ENCODE peak calls at places on chromosome 9, in seven cellular contexts. C, V, P, W, Z, G and S are unnamed samples.

GRCh38 chr9:3074247-3074646 is 230.4 kb upstream of the PUM3 start:
- DNase-seq in C (no peak), V (no peak), P (peak; percentile 1), W (no peak), Z (no peak), G (no peak), S (no peak)

GRCh38 chr9:82152181-82152580 is 163.6 kb downstream of the SPATA31D1 start:
- DNase-seq in C (no peak), V (no peak), P (no peak), W (peak; percentile 84), Z (no peak), G (no peak), S (no peak)

GRCh38 chr9:18610956-18611355 is 137.0 kb downstream of the ADAMTSL1 start:
- DNase-seq in C (peak; percentile 43), V (no peak), P (no peak), W (peak; percentile 26), Z (no peak), G (no peak), S (no peak)

GRCh38 chr9:125240649-125240999 is 519 bp downstream of the HSPA5 start:
- DNase-seq in C (peak; percentile 45), V (peak; percentile 19), P (no peak), W (no peak), Z (no peak), G (no peak), S (peak; percentile 26)

GRCh38 chr9:17839744-17840143 is 260.9 kb downstream of the SH3GL2 start:
- DNase-seq in C (no peak), V (no peak), P (no peak), W (no peak), Z (no peak), G (no peak), S (no peak)

GRCh38 chr9:104586496-104587180 is 12.6 kb downstream of the OR13C5 start:
- DNase-seq in C (no peak), V (no peak), P (no peak), W (no peak), Z (no peak), G (no peak), S (no peak)

GRCh38 chr9:37732952-37733351 is 20.7 kb upstream of the TRMT10B start:
- DNase-seq in C (no peak), V (no peak), P (no peak), W (no peak), Z (no peak), G (no peak), S (no peak)

GRCh38 chr9:82720515-82720914 is 342.4 kb downstream of the RASEF start:
- DNase-seq in C (no peak), V (no peak), P (no peak), W (no peak), Z (no peak), G (no peak), S (no peak)

GRCh38 chr9:91192785-91193657 is 168.7 kb downstream of the AUH start:
- DNase-seq in C (peak; percentile 68), V (peak; percentile 75), P (peak; percentile 96), W (peak; percentile 100), Z (peak; percentile 25), G (peak; percentile 88), S (no peak)

GRCh38 chr9:108057421-108058136 is 568.0 kb upstream of the KLF4 start:
- DNase-seq in C (peak; percentile 42), V (no peak), P (peak; percentile 71), W (peak; percentile 98), Z (no peak), G (no peak), S (no peak)

GRCh38 chr9:29214162-29214520 is 1640.9 kb upstream of the C9orf72 start:
- DNase-seq in C (no peak), V (no peak), P (no peak), W (no peak), Z (no peak), G (no peak), S (no peak)

GRCh38 chr9:1453636-1454035 is 403.5 kb downstream of the DMRT2 start:
- DNase-seq in C (no peak), V (no peak), P (no peak), W (no peak), Z (no peak), G (no peak), S (no peak)

GRCh38 chr9:129398101-129398795 is 220.2 kb upstream of the IER5L start:
- DNase-seq in C (no peak), V (no peak), P (no peak), W (no peak), Z (no peak), G (peak; percentile 39), S (no peak)

GRCh38 chr9:95876595-95876994 is 1.1 kb downstream of the ERCC6L2 start:
- DNase-seq in C (no peak), V (no peak), P (no peak), W (peak; percentile 22), Z (no peak), G (no peak), S (no peak)

GRCh38 chr9:127805620-127806019 is 2.9 kb downstream of the FPGS start:
- DNase-seq in C (no peak), V (no peak), P (no peak), W (no peak), Z (peak; percentile 47), G (no peak), S (no peak)

GRCh38 chr9:38619556-38620447 is 594 bp downstream of the ANKRD18A start:
- DNase-seq in C (no peak), V (no peak), P (no peak), W (no peak), Z (no peak), G (peak; percentile 80), S (no peak)

GRCh38 chr9:109468927-109469326 is 29.2 kb downstream of the PTPN3 start:
- DNase-seq in C (no peak), V (no peak), P (no peak), W (no peak), Z (no peak), G (no peak), S (no peak)

GRCh38 chr9:74025402-74025894 is 471.7 kb upstream of the RORB start:
- DNase-seq in C (no peak), V (no peak), P (no peak), W (no peak), Z (no peak), G (no peak), S (no peak)

GRCh38 chr9:92439921-92440750 is 15.9 kb upstream of the OMD start:
- DNase-seq in C (no peak), V (no peak), P (peak; percentile 34), W (peak; percentile 90), Z (no peak), G (no peak), S (no peak)

GRCh38 chr9:21454149-21454548 is 13.9 kb downstream of the IFNA1 start:
- DNase-seq in C (no peak), V (no peak), P (no peak), W (peak; percentile 51), Z (no peak), G (no peak), S (no peak)

GRCh38 chr9:128503870-128504269 is 649 bp upstream of the GLE1 start:
- DNase-seq in C (no peak), V (no peak), P (no peak), W (no peak), Z (no peak), G (peak; percentile 70), S (no peak)

GRCh38 chr9:129630967-129631672 is 5.2 kb downstream of the NTMT1 start:
- DNase-seq in C (no peak), V (no peak), P (no peak), W (peak; percentile 49), Z (no peak), G (no peak), S (no peak)

GRCh38 chr9:98807070-98807810 is at the start of gene GALNT12:
- DNase-seq in C (no peak), V (no peak), P (no peak), W (no peak), Z (no peak), G (peak; percentile 84), S (no peak)
- TF ChIP-seq POLR2A in C (no peak), V (no peak), P (peak; percentile 62), W (no peak), Z (peak; percentile 40), G (no peak), S (no peak)

GRCh38 chr9:136424750-136425362 is 14.4 kb downstream of the PMPCA start:
- DNase-seq in C (no peak), V (no peak), P (no peak), W (no peak), Z (no peak), G (no peak), S (no peak)
- TF ChIP-seq POLR2A in C (no peak), V (no peak), P (no peak), W (no peak), Z (no peak), G (no peak), S (no peak)

GRCh38 chr9:137129089-137129455 is 9.9 kb upstream of the GRIN1 start:
- DNase-seq in C (no peak), V (no peak), P (no peak), W (peak; percentile 25), Z (no peak), G (no peak), S (no peak)

GRCh38 chr9:137128158-137129088 is 10.5 kb upstream of the GRIN1 start:
- DNase-seq in C (no peak), V (no peak), P (no peak), W (no peak), Z (no peak), G (no peak), S (peak; percentile 16)

GRCh38 chr9:137127301-137128157 is 11.4 kb upstream of the GRIN1 start:
- DNase-seq in C (no peak), V (no peak), P (no peak), W (no peak), Z (no peak), G (no peak), S (no peak)

GRCh38 chr9:137130176-137130755 is 8.7 kb upstream of the GRIN1 start:
- DNase-seq in C (no peak), V (no peak), P (no peak), W (no peak), Z (no peak), G (no peak), S (no peak)

GRCh38 chr9:137129456-137130175 is 9.3 kb upstream of the GRIN1 start:
- DNase-seq in C (peak; percentile 76), V (peak; percentile 45), P (peak; percentile 100), W (peak; percentile 91), Z (peak; percentile 58), G (peak; percentile 97), S (peak; percentile 93)
- TF ChIP-seq POLR2A in C (no peak), V (no peak), P (peak; percentile 91), W (no peak), Z (peak; percentile 80), G (no peak), S (peak; percentile 66)

DNA sequence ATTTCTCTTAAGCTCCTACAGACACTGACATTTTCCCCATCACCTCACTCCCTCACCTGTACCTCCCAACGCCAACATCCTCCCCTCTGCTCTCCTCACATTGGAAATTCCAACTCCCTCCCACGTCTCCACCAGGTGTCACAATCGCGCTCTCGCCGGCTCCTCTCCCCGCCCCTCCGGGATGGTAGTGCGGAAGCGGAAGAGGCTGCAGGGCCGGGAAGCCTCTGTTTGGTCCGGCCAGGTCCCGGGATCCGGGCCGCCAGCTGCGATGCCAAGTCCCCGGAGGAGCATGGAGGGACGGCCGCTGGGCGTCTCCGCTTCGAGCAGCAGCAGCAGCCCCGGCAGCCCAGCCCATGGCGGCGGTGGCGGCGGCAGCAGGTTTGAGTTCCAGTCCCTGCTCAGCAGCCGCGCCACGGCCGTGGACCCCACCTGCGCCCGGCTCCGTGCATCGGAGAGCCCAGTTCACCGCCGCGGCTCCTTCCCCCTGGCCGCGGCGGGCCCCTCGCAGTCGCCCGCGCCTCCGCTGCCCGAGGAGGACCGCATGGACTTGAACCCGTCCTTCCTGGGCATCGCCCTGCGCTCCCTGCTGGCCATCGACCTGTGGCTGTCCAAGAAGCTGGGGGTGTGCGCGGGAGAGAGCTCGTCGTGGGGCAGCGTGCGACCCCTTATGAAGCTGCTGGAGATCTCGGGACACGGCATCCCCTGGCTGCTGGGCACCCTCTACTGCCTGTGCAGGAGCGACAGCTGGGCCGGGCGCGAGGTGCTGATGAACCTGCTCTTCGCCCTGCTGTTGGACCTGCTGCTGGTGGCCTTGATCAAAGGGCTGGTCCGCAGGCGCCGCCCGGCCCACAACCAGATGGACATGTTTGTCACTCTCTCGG is at the start of gene PLPP6:
- DNase-seq in C (peak; percentile 88), V (peak; percentile 78), P (peak; percentile 83), W (peak; percentile 75), Z (peak; percentile 90), G (peak; percentile 96), S (peak; percentile 59)
- TF ChIP-seq POLR2A in C (peak; percentile 53), V (peak; percentile 43), P (peak; percentile 61), W (peak; percentile 56), Z (peak; percentile 70), G (no peak), S (peak; percentile 70)